ENCODE peak calls at places on chromosomes 4 and X, in eight cellular contexts. One of them, this sample, is unnamed. For H3K4me1, the result is how much of the 10 kb centered on the place peaks cover.

GRCh38 chr4:87492617-87493016 is 36.6 kb downstream of the SPARCL1 start:
- DNase-seq in right lobe of liver: peak
- DNase-seq in endodermal cell: no peak
- DNase-seq in Karpas-422: no peak
- DNase-seq in cardiac muscle cell: peak
- DNase-seq in pancreas: no peak
- DNase-seq in H9: no peak
- DNase-seq in mesenchymal stem cell: no peak
- DNase-seq in this sample: no peak

GRCh38 chr4:124337874-124338273 is 374.7 kb downstream of the ANKRD50 start:
- DNase-seq in right lobe of liver: no peak
- DNase-seq in endodermal cell: no peak
- DNase-seq in Karpas-422: no peak
- DNase-seq in cardiac muscle cell: peak
- DNase-seq in pancreas: peak
- DNase-seq in H9: no peak
- DNase-seq in mesenchymal stem cell: peak
- DNase-seq in this sample: no peak

GRCh38 chr4:90159193-90159592 is 32.0 kb downstream of the CCSER1 start:
- DNase-seq in right lobe of liver: no peak
- DNase-seq in endodermal cell: no peak
- DNase-seq in Karpas-422: no peak
- DNase-seq in cardiac muscle cell: no peak
- DNase-seq in pancreas: no peak
- DNase-seq in H9: no peak
- DNase-seq in mesenchymal stem cell: no peak
- DNase-seq in this sample: no peak

GRCh38 chr4:118270492-118270891 is 82.3 kb downstream of the PRSS12 start:
- DNase-seq in right lobe of liver: no peak
- DNase-seq in endodermal cell: no peak
- DNase-seq in Karpas-422: peak
- DNase-seq in cardiac muscle cell: peak
- DNase-seq in pancreas: no peak
- DNase-seq in H9: no peak
- DNase-seq in mesenchymal stem cell: peak
- DNase-seq in this sample: peak

GRCh38 chrX:115560978-115561604 is at the start of gene PLS3:
- DNase-seq in right lobe of liver: peak
- DNase-seq in endodermal cell: peak
- DNase-seq in Karpas-422: no peak
- DNase-seq in cardiac muscle cell: peak
- DNase-seq in pancreas: peak
- DNase-seq in H9: peak
- DNase-seq in mesenchymal stem cell: peak
- DNase-seq in this sample: peak

GRCh38 chr4:79679859-79680258 is 271.8 kb upstream of the GK2 start:
- DNase-seq in right lobe of liver: no peak
- DNase-seq in endodermal cell: no peak
- DNase-seq in Karpas-422: no peak
- DNase-seq in cardiac muscle cell: no peak
- DNase-seq in pancreas: no peak
- DNase-seq in H9: no peak
- DNase-seq in mesenchymal stem cell: no peak
- DNase-seq in this sample: no peak

GRCh38 chr4:6464842-6465588 is 7.4 kb downstream of the PPP2R2C start:
- DNase-seq in right lobe of liver: peak
- DNase-seq in endodermal cell: peak
- DNase-seq in Karpas-422: peak
- DNase-seq in cardiac muscle cell: no peak
- DNase-seq in pancreas: no peak
- DNase-seq in H9: peak
- DNase-seq in mesenchymal stem cell: no peak
- DNase-seq in this sample: no peak

GRCh38 chrX:153736871-153737441 is 12.3 kb downstream of the ABCD1 start:
- DNase-seq in right lobe of liver: no peak
- DNase-seq in endodermal cell: no peak
- DNase-seq in Karpas-422: no peak
- DNase-seq in cardiac muscle cell: no peak
- DNase-seq in pancreas: no peak
- DNase-seq in H9: no peak
- DNase-seq in mesenchymal stem cell: no peak
- DNase-seq in this sample: no peak

GRCh38 chr4:1035510-1035909 is 24.1 kb downstream of the FGFRL1 start:
- DNase-seq in right lobe of liver: no peak
- DNase-seq in endodermal cell: no peak
- DNase-seq in Karpas-422: no peak
- DNase-seq in cardiac muscle cell: peak
- DNase-seq in pancreas: peak
- DNase-seq in H9: no peak
- DNase-seq in mesenchymal stem cell: no peak
- DNase-seq in this sample: no peak

GRCh38 chr4:130808492-130808891 is 1712.5 kb downstream of the C4orf33 start:
- DNase-seq in right lobe of liver: no peak
- DNase-seq in endodermal cell: no peak
- DNase-seq in Karpas-422: peak
- DNase-seq in cardiac muscle cell: peak
- DNase-seq in pancreas: no peak
- DNase-seq in H9: no peak
- DNase-seq in mesenchymal stem cell: peak
- DNase-seq in this sample: peak

GRCh38 chrX:31334997-31335396 is 263.2 kb upstream of the FTHL17 start:
- DNase-seq in right lobe of liver: no peak
- DNase-seq in endodermal cell: no peak
- DNase-seq in Karpas-422: no peak
- DNase-seq in cardiac muscle cell: no peak
- DNase-seq in pancreas: no peak
- DNase-seq in H9: no peak
- DNase-seq in mesenchymal stem cell: no peak
- DNase-seq in this sample: no peak

GRCh38 chr4:13386405-13387107 is 97.6 kb downstream of the RAB28 start:
- DNase-seq in right lobe of liver: no peak
- DNase-seq in endodermal cell: no peak
- DNase-seq in Karpas-422: no peak
- DNase-seq in cardiac muscle cell: no peak
- DNase-seq in pancreas: no peak
- DNase-seq in H9: no peak
- DNase-seq in mesenchymal stem cell: no peak
- DNase-seq in this sample: no peak

GRCh38 chr4:77927991-77928925 is 65.6 kb downstream of the MRPL1 start:
- DNase-seq in right lobe of liver: no peak
- DNase-seq in endodermal cell: no peak
- DNase-seq in Karpas-422: no peak
- DNase-seq in cardiac muscle cell: peak
- DNase-seq in pancreas: peak
- DNase-seq in H9: no peak
- DNase-seq in mesenchymal stem cell: peak
- DNase-seq in this sample: no peak

GRCh38 chr4:189022441-189023035 is 883.3 kb downstream of the TRIML1 start:
- DNase-seq in right lobe of liver: no peak
- DNase-seq in endodermal cell: no peak
- DNase-seq in Karpas-422: no peak
- DNase-seq in cardiac muscle cell: no peak
- DNase-seq in pancreas: no peak
- DNase-seq in H9: no peak
- DNase-seq in mesenchymal stem cell: peak
- DNase-seq in this sample: no peak

GRCh38 chr4:124265701-124266100 is 446.8 kb downstream of the ANKRD50 start:
- DNase-seq in right lobe of liver: no peak
- DNase-seq in endodermal cell: no peak
- DNase-seq in Karpas-422: no peak
- DNase-seq in cardiac muscle cell: peak
- DNase-seq in pancreas: no peak
- DNase-seq in H9: no peak
- DNase-seq in mesenchymal stem cell: no peak
- DNase-seq in this sample: no peak

GRCh38 chr4:827209-828081 is 1.5 kb upstream of the CPLX1 start:
- DNase-seq in right lobe of liver: peak
- DNase-seq in endodermal cell: peak
- DNase-seq in Karpas-422: no peak
- DNase-seq in cardiac muscle cell: no peak
- DNase-seq in pancreas: peak
- DNase-seq in H9: peak
- DNase-seq in mesenchymal stem cell: no peak
- DNase-seq in this sample: no peak

GRCh38 chr4:145481164-145481941 is at the start of gene SMAD1:
- DNase-seq in right lobe of liver: peak
- DNase-seq in endodermal cell: peak
- DNase-seq in Karpas-422: no peak
- DNase-seq in cardiac muscle cell: peak
- DNase-seq in pancreas: peak
- DNase-seq in H9: peak
- DNase-seq in mesenchymal stem cell: peak
- DNase-seq in this sample: peak

GRCh38 chrX:52271212-52271611 is 86.5 kb downstream of the MAGED4 start:
- DNase-seq in right lobe of liver: no peak
- DNase-seq in endodermal cell: peak
- DNase-seq in Karpas-422: peak
- DNase-seq in cardiac muscle cell: peak
- DNase-seq in pancreas: no peak
- DNase-seq in H9: peak
- DNase-seq in mesenchymal stem cell: peak
- DNase-seq in this sample: peak

GRCh38 chr4:108794136-108794535 is 31.3 kb upstream of the ETNPPL start:
- DNase-seq in right lobe of liver: peak
- DNase-seq in endodermal cell: no peak
- DNase-seq in Karpas-422: no peak
- DNase-seq in cardiac muscle cell: peak
- DNase-seq in pancreas: no peak
- DNase-seq in H9: no peak
- DNase-seq in mesenchymal stem cell: peak
- DNase-seq in this sample: no peak

GRCh38 chrX:13078739-13079444 is 34.5 kb upstream of the FAM9C start:
- DNase-seq in right lobe of liver: no peak
- DNase-seq in endodermal cell: no peak
- DNase-seq in Karpas-422: no peak
- DNase-seq in cardiac muscle cell: peak
- DNase-seq in pancreas: peak
- DNase-seq in H9: no peak
- DNase-seq in mesenchymal stem cell: peak
- DNase-seq in this sample: peak

GRCh38 chrX:13069771-13070410 is 25.5 kb upstream of the FAM9C start:
- DNase-seq in right lobe of liver: no peak
- DNase-seq in endodermal cell: no peak
- DNase-seq in Karpas-422: no peak
- DNase-seq in cardiac muscle cell: peak
- DNase-seq in pancreas: no peak
- DNase-seq in H9: no peak
- DNase-seq in mesenchymal stem cell: no peak
- DNase-seq in this sample: no peak

GRCh38 chrX:13076176-13076956 is 31.9 kb upstream of the FAM9C start:
- DNase-seq in right lobe of liver: no peak
- DNase-seq in endodermal cell: no peak
- DNase-seq in Karpas-422: no peak
- DNase-seq in cardiac muscle cell: no peak
- DNase-seq in pancreas: no peak
- DNase-seq in H9: no peak
- DNase-seq in mesenchymal stem cell: peak
- DNase-seq in this sample: no peak

GRCh38 chrX:13077168-13077567 is 32.7 kb upstream of the FAM9C start:
- DNase-seq in right lobe of liver: no peak
- DNase-seq in endodermal cell: no peak
- DNase-seq in Karpas-422: no peak
- DNase-seq in cardiac muscle cell: no peak
- DNase-seq in pancreas: no peak
- DNase-seq in H9: no peak
- DNase-seq in mesenchymal stem cell: peak
- DNase-seq in this sample: no peak

GRCh38 chrX:13074297-13075262 is 30.2 kb upstream of the FAM9C start:
- DNase-seq in right lobe of liver: no peak
- DNase-seq in endodermal cell: no peak
- DNase-seq in Karpas-422: peak
- DNase-seq in cardiac muscle cell: no peak
- DNase-seq in pancreas: no peak
- DNase-seq in H9: no peak
- DNase-seq in mesenchymal stem cell: no peak
- DNase-seq in this sample: no peak
- H3K4me1 ChIP-seq in right lobe of liver: under half
- H3K4me1 ChIP-seq in endodermal cell: under half
- H3K4me1 ChIP-seq in Karpas-422: under half
- H3K4me1 ChIP-seq in cardiac muscle cell: under half
- H3K4me1 ChIP-seq in pancreas: under half
- H3K4me1 ChIP-seq in H9: under half
- H3K4me1 ChIP-seq in mesenchymal stem cell: under half
- H3K4me1 ChIP-seq in this sample: under half

DNA sequence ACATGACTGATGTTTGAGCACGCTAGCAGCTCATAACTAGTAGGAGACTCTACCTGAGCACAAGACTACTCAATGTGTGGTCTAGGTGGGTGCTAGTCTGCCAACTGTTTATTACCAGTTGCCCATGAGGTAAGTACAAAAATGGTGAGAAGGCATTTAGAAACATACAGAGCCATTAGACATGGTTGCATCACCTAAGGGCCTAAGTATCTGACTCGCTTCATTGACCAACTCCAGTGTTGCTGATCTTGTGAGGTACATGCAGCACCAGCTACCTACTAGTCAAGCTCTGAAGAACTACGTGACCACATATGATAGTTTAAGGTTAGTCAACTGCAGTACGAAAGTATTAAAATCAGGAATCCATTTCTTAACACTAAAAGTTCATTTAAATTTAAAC is 39.9 kb downstream of the APBB2 start:
- DNase-seq in right lobe of liver: no peak
- DNase-seq in endodermal cell: no peak
- DNase-seq in Karpas-422: no peak
- DNase-seq in cardiac muscle cell: peak
- DNase-seq in pancreas: no peak
- DNase-seq in H9: no peak
- DNase-seq in mesenchymal stem cell: peak
- DNase-seq in this sample: no peak
- H3K4me1 ChIP-seq in right lobe of liver: under half
- H3K4me1 ChIP-seq in endodermal cell: under half
- H3K4me1 ChIP-seq in Karpas-422: under half
- H3K4me1 ChIP-seq in cardiac muscle cell: under half
- H3K4me1 ChIP-seq in pancreas: under half
- H3K4me1 ChIP-seq in H9: under half
- H3K4me1 ChIP-seq in mesenchymal stem cell: under half
- H3K4me1 ChIP-seq in this sample: under half

GRCh38 chrX:121496966-121497365 is 449.6 kb downstream of the GLUD2 start:
- DNase-seq in right lobe of liver: no peak
- DNase-seq in endodermal cell: no peak
- DNase-seq in Karpas-422: no peak
- DNase-seq in cardiac muscle cell: no peak
- DNase-seq in pancreas: no peak
- DNase-seq in H9: no peak
- DNase-seq in mesenchymal stem cell: no peak
- DNase-seq in this sample: no peak
- H3K4me1 ChIP-seq in right lobe of liver: under half
- H3K4me1 ChIP-seq in endodermal cell: under half
- H3K4me1 ChIP-seq in Karpas-422: under half
- H3K4me1 ChIP-seq in cardiac muscle cell: under half
- H3K4me1 ChIP-seq in pancreas: under half
- H3K4me1 ChIP-seq in H9: under half
- H3K4me1 ChIP-seq in mesenchymal stem cell: under half
- H3K4me1 ChIP-seq in this sample: under half

GRCh38 chr4:173752610-173753009 is 222.6 kb upstream of the HAND2 start:
- DNase-seq in right lobe of liver: no peak
- DNase-seq in endodermal cell: peak
- DNase-seq in Karpas-422: peak
- DNase-seq in cardiac muscle cell: peak
- DNase-seq in pancreas: peak
- DNase-seq in H9: peak
- DNase-seq in mesenchymal stem cell: no peak
- DNase-seq in this sample: peak
- H3K4me1 ChIP-seq in right lobe of liver: under half
- H3K4me1 ChIP-seq in endodermal cell: under half
- H3K4me1 ChIP-seq in Karpas-422: under half
- H3K4me1 ChIP-seq in cardiac muscle cell: under half
- H3K4me1 ChIP-seq in pancreas: under half
- H3K4me1 ChIP-seq in H9: under half
- H3K4me1 ChIP-seq in mesenchymal stem cell: under half
- H3K4me1 ChIP-seq in this sample: under half

This sample was measured in neural progenitor cell.